ENCODE peak calls at places on chromosome 13, in nine cellular contexts. One of them, this sample, is unnamed.

GRCh38 chr13:51071493-51071892 is 39.6 kb downstream of the C13orf42 start:
- DNase-seq in tibial artery: no peak
- DNase-seq in NCI-H2081 treated with DMSO at 0.1 percent for 48 hours: no peak
- DNase-seq in stimulated activated CD8-positive, alpha-beta memory T cell treated with anti-CD3 and anti-CD28 coated beads, Interleukin-7, amount 100 ng/mL, for 48 hours: no peak
- DNase-seq in cerebellum: no peak
- DNase-seq in central memory CD4-positive, alpha-beta T cell: no peak
- DNase-seq in thoracic aorta: no peak
- DNase-seq in ascending aorta: no peak
- DNase-seq in EL: no peak
- DNase-seq in this sample: no peak

GRCh38 chr13:43157796-43158195 is 134.4 kb downstream of the DNAJC15 start:
- DNase-seq in thoracic aorta: no peak
- DNase-seq in ascending aorta: no peak
- DNase-seq in cerebellum: peak; percentile 31
- DNase-seq in NCI-H2081 treated with DMSO at 0.1 percent for 48 hours: no peak
- DNase-seq in tibial artery: no peak
- DNase-seq in stimulated activated CD8-positive, alpha-beta memory T cell treated with anti-CD3 and anti-CD28 coated beads, Interleukin-7, amount 100 ng/mL, for 48 hours: no peak
- DNase-seq in EL: peak; percentile 15
- DNase-seq in central memory CD4-positive, alpha-beta T cell: no peak
- DNase-seq in this sample: no peak

GRCh38 chr13:75587679-75588078 is 38.1 kb downstream of the UCHL3 start:
- DNase-seq in central memory CD4-positive, alpha-beta T cell: no peak
- DNase-seq in tibial artery: no peak
- DNase-seq in ascending aorta: no peak
- DNase-seq in stimulated activated CD8-positive, alpha-beta memory T cell treated with anti-CD3 and anti-CD28 coated beads, Interleukin-7, amount 100 ng/mL, for 48 hours: no peak
- DNase-seq in cerebellum: no peak
- DNase-seq in EL: no peak
- DNase-seq in thoracic aorta: no peak
- DNase-seq in NCI-H2081 treated with DMSO at 0.1 percent for 48 hours: no peak
- DNase-seq in this sample: no peak

GRCh38 chr13:84655677-84656076 is 773.4 kb upstream of the SLITRK1 start:
- DNase-seq in tibial artery: no peak
- DNase-seq in cerebellum: no peak
- DNase-seq in central memory CD4-positive, alpha-beta T cell: no peak
- DNase-seq in EL: peak; percentile 71
- DNase-seq in NCI-H2081 treated with DMSO at 0.1 percent for 48 hours: no peak
- DNase-seq in ascending aorta: no peak
- DNase-seq in stimulated activated CD8-positive, alpha-beta memory T cell treated with anti-CD3 and anti-CD28 coated beads, Interleukin-7, amount 100 ng/mL, for 48 hours: no peak
- DNase-seq in thoracic aorta: no peak
- DNase-seq in this sample: no peak

GRCh38 chr13:44004881-44005280 is 125.2 kb downstream of the LACC1 start:
- DNase-seq in ascending aorta: no peak
- DNase-seq in thoracic aorta: no peak
- DNase-seq in cerebellum: no peak
- DNase-seq in central memory CD4-positive, alpha-beta T cell: no peak
- DNase-seq in tibial artery: no peak
- DNase-seq in EL: peak; percentile 76
- DNase-seq in NCI-H2081 treated with DMSO at 0.1 percent for 48 hours: no peak
- DNase-seq in stimulated activated CD8-positive, alpha-beta memory T cell treated with anti-CD3 and anti-CD28 coated beads, Interleukin-7, amount 100 ng/mL, for 48 hours: no peak
- DNase-seq in this sample: no peak

GRCh38 chr13:46197299-46197975 is 14.3 kb upstream of the LRRC63 start:
- DNase-seq in cerebellum: no peak
- DNase-seq in ascending aorta: no peak
- DNase-seq in central memory CD4-positive, alpha-beta T cell: no peak
- DNase-seq in thoracic aorta: no peak
- DNase-seq in tibial artery: no peak
- DNase-seq in stimulated activated CD8-positive, alpha-beta memory T cell treated with anti-CD3 and anti-CD28 coated beads, Interleukin-7, amount 100 ng/mL, for 48 hours: no peak
- DNase-seq in NCI-H2081 treated with DMSO at 0.1 percent for 48 hours: no peak
- DNase-seq in EL: no peak
- DNase-seq in this sample: no peak

GRCh38 chr13:27211771-27212364 is 39.5 kb upstream of the RPL21 start:
- DNase-seq in EL: peak; percentile 84
- DNase-seq in NCI-H2081 treated with DMSO at 0.1 percent for 48 hours: no peak
- DNase-seq in stimulated activated CD8-positive, alpha-beta memory T cell treated with anti-CD3 and anti-CD28 coated beads, Interleukin-7, amount 100 ng/mL, for 48 hours: no peak
- DNase-seq in central memory CD4-positive, alpha-beta T cell: no peak
- DNase-seq in cerebellum: no peak
- DNase-seq in ascending aorta: no peak
- DNase-seq in thoracic aorta: no peak
- DNase-seq in tibial artery: no peak
- DNase-seq in this sample: no peak

GRCh38 chr13:99307648-99308339 is 595 bp upstream of the GPR183 start:
- DNase-seq in cerebellum: no peak
- DNase-seq in ascending aorta: no peak
- DNase-seq in NCI-H2081 treated with DMSO at 0.1 percent for 48 hours: no peak
- DNase-seq in stimulated activated CD8-positive, alpha-beta memory T cell treated with anti-CD3 and anti-CD28 coated beads, Interleukin-7, amount 100 ng/mL, for 48 hours: peak; percentile 90
- DNase-seq in EL: peak; percentile 76
- DNase-seq in thoracic aorta: no peak
- DNase-seq in central memory CD4-positive, alpha-beta T cell: no peak
- DNase-seq in tibial artery: peak; percentile 40
- DNase-seq in this sample: no peak

GRCh38 chr13:112796190-112796915 is 106.5 kb downstream of the ATP11A start:
- DNase-seq in tibial artery: no peak
- DNase-seq in thoracic aorta: no peak
- DNase-seq in cerebellum: no peak
- DNase-seq in stimulated activated CD8-positive, alpha-beta memory T cell treated with anti-CD3 and anti-CD28 coated beads, Interleukin-7, amount 100 ng/mL, for 48 hours: no peak
- DNase-seq in EL: no peak
- DNase-seq in ascending aorta: no peak
- DNase-seq in central memory CD4-positive, alpha-beta T cell: no peak
- DNase-seq in NCI-H2081 treated with DMSO at 0.1 percent for 48 hours: no peak
- DNase-seq in this sample: no peak

GRCh38 chr13:56755181-56755580 is 385.5 kb upstream of the PRR20A start:
- DNase-seq in EL: no peak
- DNase-seq in central memory CD4-positive, alpha-beta T cell: no peak
- DNase-seq in cerebellum: no peak
- DNase-seq in ascending aorta: no peak
- DNase-seq in tibial artery: no peak
- DNase-seq in NCI-H2081 treated with DMSO at 0.1 percent for 48 hours: no peak
- DNase-seq in thoracic aorta: no peak
- DNase-seq in stimulated activated CD8-positive, alpha-beta memory T cell treated with anti-CD3 and anti-CD28 coated beads, Interleukin-7, amount 100 ng/mL, for 48 hours: no peak
- DNase-seq in this sample: no peak